ENCODE peak calls at places on chromosomes 7 and 10, in eight cellular contexts. U, C, I, V, B, G, K and N are unnamed samples.

GRCh38 chr7:44853391-44853790 is 5.5 kb upstream of the H2AZ2 start:
- DNase-seq in U (no peak), C (no peak), I (no peak), V (no peak), B (no peak), G (no peak), K (no peak), N (no peak)

GRCh38 chr7:64885520-64886240 is 17.4 kb upstream of the ZNF273 start:
- DNase-seq in U (no peak), C (no peak), I (no peak), V (no peak), B (no peak), G (peak; percentile 11), K (no peak), N (no peak)

GRCh38 chr10:533186-533585 is 156.3 kb downstream of the DIP2C start:
- DNase-seq in U (no peak), C (no peak), I (no peak), V (no peak), B (no peak), G (no peak), K (no peak), N (no peak)

GRCh38 chr10:122481296-122482056 is 20.1 kb downstream of the HTRA1 start:
- DNase-seq in U (no peak), C (no peak), I (no peak), V (no peak), B (no peak), G (no peak), K (no peak), N (no peak)

GRCh38 chr7:108135446-108136190 is 5.5 kb upstream of the LAMB4 start:
- DNase-seq in U (no peak), C (peak; percentile 53), I (no peak), V (peak; percentile 20), B (no peak), G (no peak), K (no peak), N (no peak)

GRCh38 chr7:1693991-1694524 is 24.0 kb downstream of the ELFN1 start:
- DNase-seq in U (no peak), C (no peak), I (peak; percentile 56), V (peak; percentile 1), B (peak; percentile 46), G (no peak), K (no peak), N (peak; percentile 10)

GRCh38 chr7:47536705-47537611 is 45.0 kb downstream of the TNS3 start:
- DNase-seq in U (no peak), C (no peak), I (peak; percentile 88), V (no peak), B (peak; percentile 39), G (peak; percentile 58), K (no peak), N (no peak)

GRCh38 chr10:27108165-27108564 is 7.9 kb upstream of the ANKRD26 start:
- DNase-seq in U (no peak), C (no peak), I (no peak), V (no peak), B (no peak), G (no peak), K (no peak), N (no peak)

GRCh38 chr7:147513451-147513850 is 1077.1 kb upstream of the C7orf33 start:
- DNase-seq in U (no peak), C (no peak), I (no peak), V (no peak), B (no peak), G (no peak), K (no peak), N (no peak)

GRCh38 chr10:80487791-80488538 is 33.9 kb downstream of the TSPAN14 start:
- DNase-seq in U (no peak), C (no peak), I (no peak), V (no peak), B (peak; percentile 69), G (no peak), K (peak; percentile 44), N (no peak)

GRCh38 chr10:48215148-48215982 is 59.1 kb downstream of the FRMPD2 start:
- DNase-seq in U (no peak), C (no peak), I (peak; percentile 35), V (peak; percentile 20), B (no peak), G (peak; percentile 61), K (no peak), N (peak; percentile 22)